ENCODE peak calls at places on chromosomes 3 and 15, in four cellular contexts. T, A, G and S are unnamed samples.

GRCh38 chr3:14424711-14425573 is 22.5 kb downstream of the SLC6A6 start:
- DNase-seq in T (peak), A (peak), G (no peak), S (no peak)

GRCh38 chr15:91908401-91908800 is 54.9 kb downstream of the SLCO3A1 start:
- DNase-seq in T (peak), A (no peak), G (no peak), S (no peak)

GRCh38 chr3:10421996-10422395 is 83.4 kb downstream of the ATP2B2 start:
- DNase-seq in T (no peak), A (no peak), G (no peak), S (no peak)

GRCh38 chr15:100833432-100834389 is 45.9 kb upstream of the ALDH1A3 start:
- DNase-seq in T (no peak), A (no peak), G (no peak), S (no peak)

GRCh38 chr3:50136714-50137405 is 18.3 kb upstream of the SEMA3F start:
- DNase-seq in T (no peak), A (peak), G (no peak), S (peak)

GRCh38 chr3:181292984-181293383 is 303.4 kb upstream of the DNAJC19 start:
- DNase-seq in T (no peak), A (no peak), G (no peak), S (no peak)

GRCh38 chr3:110909824-110910223 is 161.8 kb upstream of the NECTIN3 start:
- DNase-seq in T (no peak), A (no peak), G (no peak), S (no peak)

GRCh38 chr3:47370887-47371697 is 9.7 kb upstream of the PTPN23 start:
- DNase-seq in T (no peak), A (no peak), G (no peak), S (no peak)

GRCh38 chr3:120435621-120436020 is 15.2 kb downstream of the FSTL1 start:
- DNase-seq in T (peak), A (no peak), G (no peak), S (no peak)

GRCh38 chr3:183215591-183216202 is 37.4 kb upstream of the B3GNT5 start:
- DNase-seq in T (no peak), A (no peak), G (no peak), S (no peak)

GRCh38 chr15:91414124-91414523 is 314.1 kb downstream of the SV2B start:
- DNase-seq in T (no peak), A (no peak), G (no peak), S (no peak)

GRCh38 chr3:143826296-143826695 is 22.0 kb downstream of the SLC9A9 start:
- DNase-seq in T (peak), A (no peak), G (no peak), S (no peak)

GRCh38 chr3:35761311-35761710 is 122.0 kb downstream of the ARPP21 start:
- DNase-seq in T (no peak), A (no peak), G (no peak), S (no peak)

GRCh38 chr3:81922404-81922803 is 161.0 kb upstream of the GBE1 start:
- DNase-seq in T (no peak), A (no peak), G (no peak), S (no peak)

GRCh38 chr3:96983731-96984130 is 169.3 kb downstream of the EPHA6 start:
- DNase-seq in T (no peak), A (no peak), G (no peak), S (no peak)

GRCh38 chr3:123168605-123169004 is 33.1 kb upstream of the SEC22A start:
- DNase-seq in T (no peak), A (no peak), G (no peak), S (no peak)

GRCh38 chr3:50652709-50653108 is 22.0 kb upstream of the DOCK3 start:
- DNase-seq in T (peak), A (peak), G (no peak), S (no peak)

GRCh38 chr3:181278468-181279238 is 289.1 kb upstream of the DNAJC19 start:
- DNase-seq in T (no peak), A (no peak), G (no peak), S (no peak)

GRCh38 chr3:1677576-1678164 is 421.0 kb upstream of the CNTN4 start:
- DNase-seq in T (no peak), A (no peak), G (no peak), S (no peak)

GRCh38 chr15:64500695-64501395 is 40.5 kb downstream of the ZNF609 start:
- DNase-seq in T (no peak), A (no peak), G (no peak), S (no peak)

GRCh38 chr3:127226946-127227842 is 34.3 kb downstream of the PRR23E start:
- DNase-seq in T (peak), A (no peak), G (peak), S (no peak)

GRCh38 chr3:99315896-99316295 is 322.5 kb upstream of the COL8A1 start:
- DNase-seq in T (peak), A (no peak), G (no peak), S (no peak)

GRCh38 chr3:190492966-190493365 is 20.9 kb upstream of the IL1RAP start:
- DNase-seq in T (no peak), A (no peak), G (no peak), S (no peak)

GRCh38 chr3:278300-279064 is 81.9 kb downstream of the CHL1 start:
- DNase-seq in T (no peak), A (peak), G (no peak), S (no peak)

GRCh38 chr3:107308716-107309115 is 68.5 kb upstream of the CCDC54 start:
- DNase-seq in T (no peak), A (no peak), G (no peak), S (no peak)

GRCh38 chr15:26771917-26772587 is 814 bp downstream of the GABRB3 start:
- DNase-seq in T (no peak), A (peak), G (no peak), S (peak)